ENCODE peak calls at places on chromosomes 1 and 21, in ten cellular contexts. B is AG09319; L is AG04450; S is choroid plexus epithelial cell; E is CD8-positive, alpha-beta T cell; Q is fibroblast of lung; G is fibroblast of villous mesenchyme; V is A673; K is B cell; C is body of pancreas. Y is an unnamed sample.

GRCh38 chr1:117673405-117673804 is 67.6 kb downstream of the TENT5C start:
- DNase-seq in B (no peak), L (no peak), S (peak; percentile 46), E (no peak), Q (peak; percentile 41), G (peak; percentile 81), V (no peak), K (no peak), C (no peak), Y (peak; percentile 59)

GRCh38 chr1:43799656-43800629 is 92.6 kb downstream of the ST3GAL3 start:
- DNase-seq in B (peak; percentile 78), L (peak; percentile 83), S (peak; percentile 68), E (no peak), Q (peak; percentile 93), G (peak; percentile 81), V (peak; percentile 45), K (no peak), C (no peak), Y (no peak)

GRCh38 chr1:201714542-201715276 is 114.2 kb upstream of the IPO9 start:
- DNase-seq in B (peak; percentile 95), L (peak; percentile 95), S (peak; percentile 99), E (no peak), Q (peak; percentile 100), G (peak; percentile 100), V (peak; percentile 90), K (no peak), C (peak; percentile 88), Y (peak; percentile 100)

GRCh38 chr21:44438531-44439210 is 16.6 kb upstream of the LRRC3 start:
- DNase-seq in B (no peak), L (no peak), S (no peak), E (no peak), Q (no peak), G (peak; percentile 10), V (no peak), K (no peak), C (peak; percentile 44), Y (no peak)

GRCh38 chr1:45512641-45513054 is 9.0 kb downstream of the PRDX1 start:
- DNase-seq in B (no peak), L (no peak), S (peak; percentile 83), E (no peak), Q (peak; percentile 71), G (peak; percentile 86), V (peak; percentile 63), K (peak; percentile 41), C (peak; percentile 81), Y (peak; percentile 82)

GRCh38 chr1:41920658-41921057 is 1.9 kb upstream of the HIVEP3 start:
- DNase-seq in B (no peak), L (no peak), S (peak; percentile 75), E (no peak), Q (peak; percentile 23), G (peak; percentile 38), V (peak; percentile 9), K (no peak), C (no peak), Y (peak; percentile 32)

GRCh38 chr21:21291883-21292569 is 293.8 kb downstream of the NCAM2 start:
- DNase-seq in B (no peak), L (no peak), S (no peak), E (no peak), Q (no peak), G (no peak), V (no peak), K (no peak), C (no peak), Y (no peak)

GRCh38 chr1:222095606-222096475 is 354.0 kb upstream of the DUSP10 start:
- DNase-seq in B (no peak), L (no peak), S (peak; percentile 48), E (peak; percentile 13), Q (no peak), G (no peak), V (peak; percentile 52), K (peak; percentile 42), C (peak; percentile 20), Y (peak; percentile 72)

GRCh38 chr1:21921100-21921875 is 15.8 kb downstream of the HSPG2 start:
- DNase-seq in B (no peak), L (no peak), S (no peak), E (no peak), Q (no peak), G (no peak), V (no peak), K (no peak), C (peak; percentile 46), Y (no peak)

GRCh38 chr1:119647228-119647733 is 785 bp downstream of the ZNF697 start:
- DNase-seq in B (no peak), L (no peak), S (no peak), E (no peak), Q (no peak), G (no peak), V (no peak), K (no peak), C (no peak), Y (peak; percentile 24)

GRCh38 chr1:119651133-119651532 is 3.1 kb upstream of the ZNF697 start:
- DNase-seq in B (no peak), L (no peak), S (no peak), E (no peak), Q (no peak), G (no peak), V (no peak), K (no peak), C (no peak), Y (no peak)

GRCh38 chr1:119646521-119647227 is 1.4 kb downstream of the ZNF697 start:
- DNase-seq in B (no peak), L (no peak), S (peak; percentile 60), E (no peak), Q (peak; percentile 62), G (peak; percentile 59), V (no peak), K (no peak), C (no peak), Y (peak; percentile 31)

GRCh38 chr1:119648620-119649004 is 546 bp upstream of the ZNF697 start:
- DNase-seq in B (no peak), L (no peak), S (no peak), E (no peak), Q (no peak), G (peak; percentile 52), V (no peak), K (no peak), C (no peak), Y (no peak)

DNA sequence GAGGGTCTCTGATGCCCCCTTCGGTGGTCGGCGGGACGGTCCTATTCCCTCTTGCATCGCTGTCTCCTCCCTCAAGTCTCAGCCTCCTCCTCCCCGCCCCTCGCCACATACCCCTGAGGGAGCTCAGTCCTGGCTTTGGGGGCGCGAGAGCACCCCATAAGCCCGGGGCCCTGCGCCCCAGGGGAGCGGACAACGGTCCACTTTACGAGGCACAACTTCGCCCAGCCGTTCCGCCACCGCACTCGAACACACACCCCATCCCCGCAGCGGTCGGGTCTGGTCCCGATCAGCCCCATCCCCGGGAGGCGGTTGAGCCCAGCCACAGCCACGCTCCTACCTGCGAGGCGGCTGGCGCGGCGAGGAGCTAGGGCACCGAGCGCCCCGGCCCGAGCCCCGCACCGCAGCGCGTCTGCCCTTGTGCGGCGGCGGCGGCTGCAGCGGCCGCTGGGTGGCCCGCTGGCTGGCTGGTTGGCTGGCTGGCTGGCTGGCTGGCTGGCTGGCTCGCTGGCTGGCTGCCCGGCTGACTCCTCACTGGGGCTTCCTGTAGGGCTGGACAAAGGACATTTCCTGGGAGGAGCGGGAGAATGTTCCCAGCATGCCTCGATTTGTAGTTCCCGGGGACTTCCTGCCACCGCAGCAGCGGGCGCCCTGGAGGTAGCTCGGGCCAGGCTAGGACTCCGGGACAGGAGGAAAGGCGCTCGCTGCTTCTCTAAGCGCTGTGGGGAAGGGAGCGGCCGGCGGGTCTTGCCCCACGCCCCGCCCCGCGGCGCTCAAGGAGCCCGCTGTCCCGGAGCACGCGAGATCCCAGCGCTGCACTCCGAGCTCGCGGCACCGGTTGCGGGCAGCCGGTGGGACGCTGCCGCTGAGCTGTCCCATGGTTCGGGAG is at the start of gene ZNF697:
- DNase-seq in B (peak; percentile 96), L (peak; percentile 95), S (peak; percentile 96), E (no peak), Q (peak; percentile 98), G (peak; percentile 98), V (peak; percentile 96), K (peak; percentile 61), C (peak; percentile 99), Y (peak; percentile 97)
- TF ChIP-seq CTCF in B (peak; percentile 25), L (peak; percentile 59), S (peak; percentile 49), E (no peak), Q (peak; percentile 32), G (peak; percentile 45), V (peak; percentile 46), K (no peak), C (no peak), Y (no peak)

DNA sequence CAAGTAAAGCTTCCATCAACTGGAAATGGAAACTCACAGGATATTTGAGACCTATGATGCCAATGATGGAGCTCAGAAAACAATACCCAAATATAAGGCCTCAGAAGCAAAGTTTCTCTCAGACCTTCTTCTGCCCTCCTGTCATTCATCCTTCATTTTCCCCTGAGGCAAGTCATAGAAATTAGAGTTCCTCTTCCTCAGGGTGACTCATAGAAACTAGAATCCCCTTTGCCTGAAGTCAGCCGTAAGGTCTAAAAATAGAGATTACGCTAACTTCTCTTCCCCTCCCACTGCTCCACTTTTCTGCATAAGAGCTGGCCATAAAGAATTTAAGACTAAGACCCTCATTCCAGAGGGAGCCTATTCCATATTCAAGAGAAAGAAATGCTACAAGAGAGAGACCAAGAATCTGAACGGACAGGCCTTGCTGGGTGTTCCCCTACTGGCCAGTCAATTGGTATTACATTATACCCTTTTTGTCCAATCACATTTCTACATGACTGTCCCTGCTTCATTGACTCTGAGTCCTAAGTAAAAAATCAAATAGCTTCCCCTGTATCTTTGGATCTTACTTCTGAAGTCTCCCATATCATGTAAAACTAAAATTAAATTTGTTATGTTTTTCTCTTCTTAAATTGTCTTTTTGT is 994.9 kb downstream of the ADGRL2 start:
- DNase-seq in B (no peak), L (no peak), S (no peak), E (no peak), Q (no peak), G (no peak), V (peak; percentile 6), K (no peak), C (no peak), Y (peak; percentile 24)
- TF ChIP-seq CTCF in B (no peak), L (no peak), S (no peak), E (no peak), Q (no peak), G (no peak), V (peak; percentile 36), K (no peak), C (no peak), Y (no peak)

GRCh38 chr1:17671741-17672140 is 83.4 kb upstream of the ACTL8 start:
- DNase-seq in B (no peak), L (no peak), S (no peak), E (no peak), Q (no peak), G (no peak), V (no peak), K (no peak), C (no peak), Y (no peak)
- TF ChIP-seq CTCF in B (no peak), L (no peak), S (peak; percentile 10), E (no peak), Q (no peak), G (no peak), V (no peak), K (no peak), C (no peak), Y (no peak)

GRCh38 chr1:206797534-206798383 is 25.5 kb upstream of the IL10 start:
- DNase-seq in B (no peak), L (no peak), S (no peak), E (no peak), Q (no peak), G (peak; percentile 36), V (peak; percentile 36), K (peak; percentile 33), C (peak; percentile 87), Y (peak; percentile 50)
- TF ChIP-seq CTCF in B (peak; percentile 38), L (peak; percentile 53), S (peak; percentile 62), E (peak; percentile 28), Q (peak; percentile 20), G (peak; percentile 62), V (peak; percentile 77), K (peak; percentile 66), C (no peak), Y (peak; percentile 68)

GRCh38 chr1:179293340-179294327 is at the start of gene SOAT1:
- DNase-seq in B (peak; percentile 66), L (peak; percentile 65), S (peak; percentile 87), E (peak; percentile 82), Q (peak; percentile 90), G (peak; percentile 90), V (peak; percentile 95), K (peak; percentile 93), C (peak; percentile 95), Y (peak; percentile 90)
- TF ChIP-seq CTCF in B (peak; percentile 25), L (peak; percentile 14), S (peak; percentile 12), E (no peak), Q (peak; percentile 3), G (peak; percentile 10), V (no peak), K (peak; percentile 31), C (no peak), Y (peak; percentile 16)

Y was measured in MCF 10A.